ENCODE peak calls at places on chromosomes 13 and 19, in seven cellular contexts. P, D, K, B, Q, V and R are unnamed samples.

GRCh38 chr19:6828698-6829633 is 56.5 kb downstream of the VAV1 start:
- DNase-seq in P (no peak), D (no peak), K (peak), B (no peak), Q (peak), V (no peak), R (peak)

GRCh38 chr13:75857291-75857690 is 221.2 kb downstream of the LMO7 start:
- DNase-seq in P (no peak), D (no peak), K (no peak), B (no peak), Q (no peak), V (no peak), R (no peak)

GRCh38 chr13:23558675-23559536 is 11.3 kb upstream of the TNFRSF19 start:
- DNase-seq in P (no peak), D (peak), K (no peak), B (no peak), Q (peak), V (peak), R (no peak)

GRCh38 chr19:37987356-37988332 is 80.6 kb downstream of the SIPA1L3 start:
- DNase-seq in P (no peak), D (no peak), K (no peak), B (peak), Q (no peak), V (no peak), R (no peak)

GRCh38 chr19:46661735-46662592 is 982 bp upstream of the DACT3 start:
- DNase-seq in P (peak), D (peak), K (peak), B (peak), Q (peak), V (peak), R (peak)

GRCh38 chr19:55478364-55478763 is 1.9 kb downstream of the ZNF628 start:
- DNase-seq in P (no peak), D (no peak), K (no peak), B (no peak), Q (no peak), V (no peak), R (no peak)

GRCh38 chr13:113934576-113934975 is 39.3 kb downstream of the C13orf46 start:
- DNase-seq in P (no peak), D (no peak), K (no peak), B (peak), Q (no peak), V (no peak), R (no peak)

GRCh38 chr13:39317284-39317683 is 279.0 kb downstream of the NHLRC3 start:
- DNase-seq in P (no peak), D (no peak), K (no peak), B (no peak), Q (peak), V (no peak), R (no peak)

GRCh38 chr13:45690636-45691035 is 11.5 kb upstream of the CBY2 start:
- DNase-seq in P (no peak), D (no peak), K (no peak), B (no peak), Q (no peak), V (no peak), R (no peak)

GRCh38 chr13:59906413-59907027 is 257.2 kb downstream of the DIAPH3 start:
- DNase-seq in P (no peak), D (no peak), K (no peak), B (no peak), Q (peak), V (peak), R (no peak)

GRCh38 chr13:32752997-32753606 is 166.8 kb downstream of the PDS5B start:
- DNase-seq in P (no peak), D (no peak), K (no peak), B (no peak), Q (no peak), V (no peak), R (no peak)

GRCh38 chr19:413756-414420 is 4.9 kb upstream of the C2CD4C start:
- DNase-seq in P (no peak), D (no peak), K (no peak), B (peak), Q (no peak), V (no peak), R (no peak)

GRCh38 chr19:2503521-2504109 is 27.7 kb downstream of the GADD45B start:
- DNase-seq in P (peak), D (no peak), K (no peak), B (no peak), Q (peak), V (no peak), R (peak)

GRCh38 chr19:30807263-30807662 is 435.1 kb downstream of the ZNF536 start:
- DNase-seq in P (no peak), D (no peak), K (no peak), B (no peak), Q (no peak), V (no peak), R (no peak)

GRCh38 chr13:100210966-100211710 is 122.2 kb downstream of the PCCA start:
- DNase-seq in P (no peak), D (no peak), K (no peak), B (no peak), Q (no peak), V (no peak), R (no peak)

GRCh38 chr13:75312884-75313520 is 169.0 kb downstream of the TBC1D4 start:
- DNase-seq in P (no peak), D (no peak), K (no peak), B (no peak), Q (no peak), V (no peak), R (peak)

GRCh38 chr19:18659281-18660050 is 22.6 kb downstream of the KLHL26 start:
- DNase-seq in P (no peak), D (no peak), K (no peak), B (no peak), Q (no peak), V (no peak), R (no peak)

GRCh38 chr13:97934590-97934989 is 18.9 kb upstream of the IPO5 start:
- DNase-seq in P (no peak), D (peak), K (no peak), B (no peak), Q (no peak), V (no peak), R (no peak)

GRCh38 chr19:6723738-6724137 is 3.3 kb upstream of the C3 start:
- DNase-seq in P (no peak), D (no peak), K (no peak), B (no peak), Q (peak), V (no peak), R (no peak)

GRCh38 chr19:27744926-27745844 is 1467.8 kb downstream of the UQCRFS1 start:
- DNase-seq in P (no peak), D (no peak), K (no peak), B (no peak), Q (no peak), V (no peak), R (no peak)

GRCh38 chr13:20814224-20814910 is 40.6 kb upstream of the EEF1AKMT1 start:
- DNase-seq in P (no peak), D (no peak), K (no peak), B (no peak), Q (peak), V (peak), R (no peak)

GRCh38 chr13:46633416-46633815 is 80.4 kb downstream of the LRCH1 start:
- DNase-seq in P (no peak), D (no peak), K (no peak), B (no peak), Q (peak), V (peak), R (no peak)

GRCh38 chr13:79119578-79120107 is 286.4 kb downstream of the RBM26 start:
- DNase-seq in P (no peak), D (no peak), K (no peak), B (peak), Q (no peak), V (no peak), R (no peak)

GRCh38 chr13:113411216-113412023 is 41.9 kb downstream of the ADPRHL1 start:
- DNase-seq in P (no peak), D (no peak), K (no peak), B (peak), Q (peak), V (peak), R (no peak)

GRCh38 chr13:80533175-80533574 is 192.2 kb upstream of the SPRY2 start:
- DNase-seq in P (no peak), D (no peak), K (no peak), B (no peak), Q (no peak), V (no peak), R (no peak)

GRCh38 chr19:44371815-44372480 is 15.5 kb upstream of the ZNF112 start:
- DNase-seq in P (no peak), D (no peak), K (no peak), B (no peak), Q (no peak), V (no peak), R (no peak)

GRCh38 chr13:88565566-88565965 is 894.4 kb downstream of the SLITRK5 start:
- DNase-seq in P (no peak), D (no peak), K (no peak), B (no peak), Q (no peak), V (no peak), R (no peak)

GRCh38 chr19:39110263-39110967 is 15.2 kb upstream of the PAK4 start:
- DNase-seq in P (peak), D (peak), K (peak), B (peak), Q (peak), V (no peak), R (peak)

GRCh38 chr19:11279505-11280236 is 16.3 kb upstream of the TSPAN16 start:
- DNase-seq in P (no peak), D (no peak), K (peak), B (no peak), Q (no peak), V (no peak), R (peak)

GRCh38 chr13:37531054-37531453 is 67.5 kb downstream of the POSTN start:
- DNase-seq in P (no peak), D (no peak), K (no peak), B (no peak), Q (no peak), V (peak), R (no peak)

GRCh38 chr19:31957711-31958110 is 387.7 kb upstream of the ZNF507 start:
- DNase-seq in P (no peak), D (no peak), K (no peak), B (no peak), Q (no peak), V (no peak), R (no peak)

GRCh38 chr13:26377038-26377437 is 123.1 kb downstream of the CDK8 start:
- DNase-seq in P (no peak), D (peak), K (peak), B (no peak), Q (peak), V (no peak), R (no peak)

GRCh38 chr19:47518139-47518538 is 3.3 kb upstream of the NAPA start:
- DNase-seq in P (peak), D (no peak), K (peak), B (no peak), Q (no peak), V (no peak), R (peak)

GRCh38 chr19:14577885-14578427 is 4.9 kb upstream of the CLEC17A start:
- DNase-seq in P (no peak), D (no peak), K (no peak), B (no peak), Q (peak), V (no peak), R (no peak)

GRCh38 chr13:93098972-93099371 is 127.6 kb upstream of the GPC6 start:
- DNase-seq in P (no peak), D (no peak), K (no peak), B (no peak), Q (no peak), V (no peak), R (no peak)

GRCh38 chr13:29791508-29791907 is 58.9 kb downstream of the UBL3 start:
- DNase-seq in P (no peak), D (no peak), K (no peak), B (no peak), Q (no peak), V (no peak), R (no peak)

GRCh38 chr19:28292822-28293500 is 920.0 kb downstream of the UQCRFS1 start:
- DNase-seq in P (no peak), D (no peak), K (no peak), B (no peak), Q (no peak), V (no peak), R (no peak)

GRCh38 chr19:10112895-10113591 is 1.6 kb downstream of the P2RY11 start:
- DNase-seq in P (no peak), D (peak), K (peak), B (peak), Q (peak), V (no peak), R (no peak)

GRCh38 chr19:3682741-3683404 is 17.4 kb downstream of the PIP5K1C start:
- DNase-seq in P (no peak), D (no peak), K (no peak), B (no peak), Q (peak), V (no peak), R (no peak)

GRCh38 chr19:44807162-44807561 is 1.7 kb upstream of the BCAM start:
- DNase-seq in P (no peak), D (no peak), K (no peak), B (no peak), Q (peak), V (no peak), R (no peak)